ENCODE peak calls at places on chromosomes 1 and 21, in eight cellular contexts. R is dorsolateral prefrontal cortex, F is astrocyte of the spinal cord, K is heart right ventricle, V is tibial artery, J is esophagus squamous epithelium, N is lung, L is HL-60. D is an unnamed sample.
A peak's percentile ranks its signal among the peaks of the same experiment; 100 is the strongest.

GRCh38 chr1:110393691-110394564 is 3.1 kb upstream of the SLC16A4 start:
- DNase-seq in R (no peak), F (peak; percentile 84), K (no peak), V (no peak), J (no peak), N (no peak), L (no peak), D (peak; percentile 85)

GRCh38 chr1:54016343-54017282 is 1.4 kb downstream of the LDLRAD1 start:
- DNase-seq in R (no peak), F (peak; percentile 39), K (no peak), V (no peak), J (no peak), N (peak; percentile 46), L (no peak), D (peak; percentile 52)

GRCh38 chr1:248810727-248811513 is 14.8 kb downstream of the SH3BP5L start:
- DNase-seq in R (no peak), F (peak; percentile 22), K (peak; percentile 61), V (peak; percentile 47), J (no peak), N (no peak), L (no peak), D (peak; percentile 49)

GRCh38 chr21:18369115-18369514 is 34.5 kb downstream of the TMPRSS15 start:
- DNase-seq in R (no peak), F (peak; percentile 39), K (no peak), V (no peak), J (no peak), N (no peak), L (no peak), D (peak; percentile 16)

GRCh38 chr1:65416767-65417166 is 3.7 kb upstream of the LEPR start:
- DNase-seq in R (no peak), F (no peak), K (no peak), V (no peak), J (no peak), N (no peak), L (no peak), D (no peak)

GRCh38 chr1:25583519-25584370 is 32.8 kb upstream of the MAN1C1 start:
- DNase-seq in R (no peak), F (no peak), K (no peak), V (no peak), J (no peak), N (no peak), L (no peak), D (no peak)

GRCh38 chr1:211036701-211037494 is 97.0 kb downstream of the KCNH1 start:
- DNase-seq in R (peak; percentile 16), F (peak; percentile 97), K (no peak), V (no peak), J (no peak), N (no peak), L (no peak), D (peak; percentile 76)

GRCh38 chr1:160251687-160252526 is 10.4 kb downstream of the DCAF8 start:
- DNase-seq in R (peak; percentile 83), F (peak; percentile 73), K (no peak), V (peak; percentile 67), J (no peak), N (peak; percentile 67), L (peak; percentile 51), D (peak; percentile 77)

GRCh38 chr1:5718716-5719632 is 273.3 kb downstream of the NPHP4 start:
- DNase-seq in R (no peak), F (no peak), K (no peak), V (no peak), J (no peak), N (no peak), L (no peak), D (no peak)

GRCh38 chr1:118881751-118882150 is 106.4 kb downstream of the TBX15 start:
- DNase-seq in R (no peak), F (no peak), K (no peak), V (no peak), J (no peak), N (no peak), L (no peak), D (no peak)

GRCh38 chr1:22262583-22262982 is 119.7 kb upstream of the WNT4 start:
- DNase-seq in R (no peak), F (no peak), K (no peak), V (no peak), J (no peak), N (no peak), L (no peak), D (no peak)

GRCh38 chr1:1753607-1754005 is 24.7 kb downstream of the NADK start:
- DNase-seq in R (no peak), F (no peak), K (no peak), V (no peak), J (no peak), N (no peak), L (no peak), D (no peak)

GRCh38 chr1:185929759-185930158 is 195.6 kb downstream of the HMCN1 start:
- DNase-seq in R (no peak), F (peak; percentile 47), K (no peak), V (no peak), J (no peak), N (no peak), L (no peak), D (peak; percentile 7)

GRCh38 chr1:215824245-215824644 is 257.1 kb downstream of the KCTD3 start:
- DNase-seq in R (no peak), F (peak; percentile 26), K (no peak), V (no peak), J (no peak), N (no peak), L (no peak), D (peak; percentile 42)
- TF ChIP-seq CTCF in R (no peak), F (peak; percentile 55), K (no peak), V (no peak), J (no peak), N (no peak), L (no peak), D (peak; percentile 65)

GRCh38 chr1:83761084-83761760 is 237.7 kb downstream of the TTLL7 start:
- DNase-seq in R (no peak), F (no peak), K (no peak), V (no peak), J (no peak), N (no peak), L (no peak), D (no peak)
- H3K4me3 ChIP-seq in R (no peak overlapping the region), F (no peak overlapping the region), K (no peak overlapping the region), V (no peak overlapping the region), J (no peak overlapping the region), N (no peak overlapping the region), L (no peak overlapping the region), D (no peak overlapping the region)

GRCh38 chr1:239997515-239998311 is 94.0 kb upstream of the FMN2 start:
- DNase-seq in R (no peak), F (no peak), K (no peak), V (no peak), J (no peak), N (no peak), L (no peak), D (no peak)
- TF ChIP-seq CTCF in R (no peak), F (peak; percentile 35), K (no peak), V (no peak), J (no peak), N (no peak), L (no peak), D (no peak)

GRCh38 chr1:43388613-43389012 is 987 bp downstream of the MED8 start:
- DNase-seq in R (no peak), F (no peak), K (no peak), V (no peak), J (no peak), N (no peak), L (no peak), D (no peak)
- H3K4me3 ChIP-seq in R (peak overlapping the region; percentile 91), F (peak overlapping the region; percentile 91), K (peak overlapping the region; percentile 68), V (peak overlapping the region; percentile 76), J (peak overlapping the region; percentile 75), N (no peak overlapping the region), L (peak overlapping the region; percentile 95), D (peak overlapping the region; percentile 99)

GRCh38 chr1:204089044-204089751 is 16.3 kb downstream of the SOX13 start:
- DNase-seq in R (no peak), F (peak; percentile 28), K (no peak), V (peak; percentile 88), J (no peak), N (no peak), L (no peak), D (peak; percentile 87)
- TF ChIP-seq CTCF in R (no peak), F (no peak), K (no peak), V (no peak), J (no peak), N (no peak), L (no peak), D (no peak)

GRCh38 chr1:33182896-33183295 is 1.1 kb upstream of the TRIM62 start:
- DNase-seq in R (no peak), F (no peak), K (no peak), V (no peak), J (no peak), N (no peak), L (no peak), D (no peak)
- H3K4me3 ChIP-seq in R (no peak overlapping the region), F (no peak overlapping the region), K (no peak overlapping the region), V (no peak overlapping the region), J (no peak overlapping the region), N (no peak overlapping the region), L (no peak overlapping the region), D (no peak overlapping the region)

D was measured in fibroblast of mammary gland.